ENCODE peak calls at places on chromosome 4, in seven cellular contexts. C is right cardiac atrium; Y is CD8-positive, alpha-beta memory T cell; F is effector memory CD4-positive, alpha-beta T cell; K is K562; P is Panc1; G is GM23248. T is an unnamed sample.

GRCh38 chr4:128871948-128872347 is 62.4 kb downstream of the JADE1 start:
- DNase-seq in C (no peak), Y (no peak), F (no peak), K (no peak), P (no peak), G (peak; percentile 85), T (no peak)

GRCh38 chr4:186240848-186241491 is 13.7 kb downstream of the KLKB1 start:
- DNase-seq in C (no peak), Y (no peak), F (no peak), K (no peak), P (no peak), G (no peak), T (no peak)

GRCh38 chr4:121408-122084 is 2.8 kb upstream of the ZNF718 start:
- DNase-seq in C (no peak), Y (peak; percentile 64), F (no peak), K (no peak), P (no peak), G (no peak), T (no peak)

GRCh38 chr4:56613101-56613862 is 67.8 kb downstream of the HOPX start:
- DNase-seq in C (no peak), Y (no peak), F (no peak), K (no peak), P (no peak), G (peak; percentile 46), T (no peak)

GRCh38 chr4:138406881-138407280 is 164.7 kb upstream of the SLC7A11 start:
- DNase-seq in C (no peak), Y (no peak), F (no peak), K (no peak), P (no peak), G (peak; percentile 30), T (peak; percentile 39)

GRCh38 chr4:3422808-3423297 is 18.9 kb upstream of the HGFAC start:
- DNase-seq in C (peak; percentile 38), Y (no peak), F (no peak), K (no peak), P (no peak), G (no peak), T (no peak)

GRCh38 chr4:174352405-174352804 is 68.7 kb downstream of the CEP44 start:
- DNase-seq in C (no peak), Y (no peak), F (no peak), K (no peak), P (no peak), G (no peak), T (no peak)

GRCh38 chr4:144666539-144667175 is 20.7 kb downstream of the HHIP start:
- DNase-seq in C (no peak), Y (no peak), F (no peak), K (no peak), P (no peak), G (peak; percentile 24), T (no peak)

GRCh38 chr4:19381068-19381467 is 870.6 kb upstream of the SLIT2 start:
- DNase-seq in C (no peak), Y (no peak), F (no peak), K (no peak), P (no peak), G (peak; percentile 80), T (no peak)

GRCh38 chr4:25863906-25864418 is 1.2 kb upstream of the SEL1L3 start:
- DNase-seq in C (no peak), Y (no peak), F (no peak), K (no peak), P (no peak), G (no peak), T (no peak)
- H3K4me3 ChIP-seq in C (no peak overlapping the region), Y (no peak overlapping the region), F (peak overlapping the region; percentile 71), K (no peak overlapping the region), P (no peak overlapping the region), G (no peak overlapping the region), T (no peak overlapping the region)

DNA sequence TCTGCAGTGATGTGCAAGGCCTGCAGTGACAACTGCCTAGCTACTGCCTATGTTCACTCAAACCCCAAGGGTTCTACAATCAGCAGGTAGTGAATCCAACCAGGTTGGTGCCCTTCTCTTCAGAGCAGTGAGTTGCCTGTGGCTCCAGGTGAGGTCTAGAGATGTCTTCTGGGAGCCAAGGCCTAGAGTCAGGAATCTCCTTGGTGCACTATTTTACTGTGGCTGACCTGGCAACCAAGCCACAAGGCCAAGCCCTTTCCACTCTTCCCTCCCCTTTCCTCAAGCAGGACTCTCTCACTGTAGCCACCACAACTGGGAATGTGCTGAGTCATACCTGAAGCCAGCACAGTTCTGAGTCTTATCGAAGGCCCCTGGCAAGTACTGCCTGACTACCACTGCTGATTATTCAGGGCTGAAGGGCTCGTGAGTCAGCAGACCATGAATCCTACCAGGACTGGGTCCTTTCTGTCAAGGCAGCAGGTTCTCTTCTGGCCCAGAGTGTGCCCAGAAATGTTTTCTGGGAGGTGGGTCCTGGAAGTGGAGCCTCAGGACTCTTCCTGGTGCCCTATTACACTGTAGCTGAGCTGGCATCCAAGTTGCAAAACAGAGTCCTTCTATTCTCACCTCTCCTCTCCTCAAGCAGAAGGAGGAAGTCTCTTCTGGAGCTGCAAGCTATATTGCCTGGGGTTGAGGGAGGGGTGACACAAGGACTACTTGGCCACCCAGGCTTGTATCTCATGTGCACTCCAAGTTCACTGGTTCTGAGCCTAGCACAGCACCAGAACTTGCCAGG is 111.6 kb downstream of the BTC start:
- DNase-seq in C (no peak), Y (no peak), F (no peak), K (peak; percentile 58), P (no peak), G (peak; percentile 94), T (no peak)
- H3K27ac ChIP-seq in C (no peak overlapping the region), Y (peak overlapping the region; percentile 15), F (no peak overlapping the region), K (peak overlapping the region; percentile 82), P (no peak overlapping the region), G (peak overlapping the region; percentile 39), T (no peak overlapping the region)

DNA sequence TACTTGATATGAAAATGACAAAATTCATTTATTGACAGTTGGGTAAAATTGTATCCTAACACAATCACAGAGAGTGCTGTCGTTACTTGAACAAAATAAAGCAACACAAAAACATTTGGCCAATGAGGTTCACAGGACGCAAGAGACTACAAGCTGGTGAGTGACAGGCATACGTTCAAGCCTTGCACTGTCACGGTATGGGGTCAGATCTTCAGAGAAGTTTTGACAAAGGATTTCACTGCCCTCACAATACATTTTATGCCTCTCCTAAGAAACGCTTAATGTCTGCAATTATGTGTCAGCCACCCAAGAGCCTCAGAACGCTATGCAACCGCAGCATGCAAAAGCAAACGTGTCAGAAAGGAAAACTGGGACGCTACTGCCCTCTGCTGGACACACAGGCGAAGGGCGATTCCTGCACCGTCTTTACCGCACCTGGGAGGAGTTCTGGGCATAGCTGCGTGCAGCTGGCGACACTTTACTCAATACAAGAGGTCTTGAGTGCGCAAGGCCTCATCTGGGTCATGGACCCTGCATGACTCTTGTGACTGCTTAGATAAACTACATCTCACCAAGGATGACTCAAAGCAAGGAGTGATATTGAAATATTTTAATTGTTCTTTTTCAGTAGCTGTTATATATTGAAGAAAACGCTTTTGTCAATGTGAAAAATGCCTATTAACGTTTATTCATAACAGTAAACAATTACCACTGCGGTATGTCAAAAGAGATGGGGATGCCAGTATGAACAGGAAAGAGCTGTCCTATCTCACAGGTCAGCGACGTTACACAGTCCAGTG is 147.7 kb upstream of the FRG1 start:
- DNase-seq in C (peak; percentile 79), Y (no peak), F (peak; percentile 2), K (peak; percentile 61), P (peak; percentile 55), G (peak; percentile 83), T (peak; percentile 40)
- H3K4me3 ChIP-seq in C (no peak overlapping the region), Y (no peak overlapping the region), F (no peak overlapping the region), K (no peak overlapping the region), P (no peak overlapping the region), G (no peak overlapping the region), T (no peak overlapping the region)

GRCh38 chr4:38576767-38577166 is 87.2 kb upstream of the KLF3 start:
- DNase-seq in C (no peak), Y (no peak), F (no peak), K (no peak), P (no peak), G (no peak), T (no peak)

GRCh38 chr4:38583102-38583501 is 80.9 kb upstream of the KLF3 start:
- DNase-seq in C (no peak), Y (peak; percentile 47), F (no peak), K (no peak), P (no peak), G (peak; percentile 36), T (no peak)

GRCh38 chr4:38577482-38577881 is 86.5 kb upstream of the KLF3 start:
- DNase-seq in C (no peak), Y (no peak), F (no peak), K (no peak), P (no peak), G (no peak), T (no peak)

GRCh38 chr4:38581708-38582107 is 82.3 kb upstream of the KLF3 start:
- DNase-seq in C (no peak), Y (no peak), F (no peak), K (no peak), P (no peak), G (no peak), T (no peak)

DNA sequence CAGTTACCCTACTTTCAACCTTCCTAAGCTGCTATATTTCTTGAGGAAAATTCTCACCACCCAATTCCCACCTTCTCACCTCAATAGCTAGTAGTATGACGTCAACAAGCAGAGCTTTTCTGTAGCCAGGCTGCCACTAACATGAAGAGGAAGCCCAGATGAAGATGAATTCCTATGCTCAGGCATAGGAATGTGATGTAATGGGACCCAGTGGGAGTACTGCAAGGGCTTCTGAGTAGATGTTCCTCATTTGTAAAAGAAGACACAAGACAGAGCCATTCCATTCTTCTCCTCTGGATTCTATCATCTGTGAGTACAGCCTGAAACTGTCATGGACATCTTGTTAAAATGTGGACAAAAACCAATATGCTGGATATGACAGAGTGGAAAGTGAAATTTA is 81.6 kb upstream of the KLF3 start:
- DNase-seq in C (no peak), Y (no peak), F (no peak), K (no peak), P (no peak), G (no peak), T (no peak)
- H3K27ac ChIP-seq in C (no peak overlapping the region), Y (no peak overlapping the region), F (no peak overlapping the region), K (no peak overlapping the region), P (no peak overlapping the region), G (no peak overlapping the region), T (no peak overlapping the region)

DNA sequence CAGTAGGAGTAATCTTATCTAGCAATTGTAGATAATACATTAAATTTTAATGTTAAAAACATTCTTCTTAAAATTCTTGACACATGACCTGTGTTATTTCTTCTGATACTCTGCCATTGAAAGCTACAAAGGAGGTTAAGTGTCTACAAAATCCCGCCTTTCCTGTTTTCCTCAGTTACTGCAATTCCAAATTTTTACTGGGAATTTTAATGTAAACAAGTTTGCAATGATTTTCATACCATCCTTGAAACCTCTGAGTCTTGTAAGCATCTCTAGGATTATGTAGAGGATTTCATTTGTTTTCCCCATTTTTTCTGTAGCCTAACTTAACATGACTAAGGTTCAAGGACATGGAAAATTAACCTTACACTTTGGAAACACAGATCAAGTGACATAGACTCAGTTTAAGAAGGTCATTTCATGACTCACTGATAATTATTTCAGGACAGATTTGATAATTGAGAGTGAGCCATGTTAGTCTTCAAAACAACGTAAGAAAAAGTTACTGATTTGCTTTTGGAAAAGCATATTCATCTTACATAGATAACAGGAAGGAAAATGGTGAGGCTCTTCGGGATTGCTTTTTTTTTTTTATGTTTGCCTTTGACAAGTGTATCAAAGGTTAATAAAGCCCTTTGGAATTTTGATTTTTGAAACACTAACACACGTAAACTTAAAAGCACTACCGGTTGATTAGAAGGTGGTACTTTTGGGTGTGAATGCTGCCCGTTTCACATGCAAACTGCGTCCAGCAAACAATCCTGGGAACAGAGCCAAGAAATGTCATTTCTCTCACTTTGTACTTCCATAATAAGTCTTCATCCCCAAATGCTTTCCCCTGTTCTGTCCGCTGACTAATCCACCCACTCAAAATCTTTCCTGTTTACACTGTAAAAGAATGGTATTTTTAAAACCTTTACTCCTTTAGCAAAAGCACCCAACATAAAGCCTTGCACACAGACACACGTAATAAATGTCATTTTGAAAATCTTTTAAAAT is 39.4 kb upstream of the PDLIM5 start:
- DNase-seq in C (no peak), Y (no peak), F (no peak), K (peak; percentile 13), P (no peak), G (peak; percentile 80), T (peak; percentile 34)
- H3K4me3 ChIP-seq in C (no peak overlapping the region), Y (no peak overlapping the region), F (no peak overlapping the region), K (no peak overlapping the region), P (no peak overlapping the region), G (peak overlapping the region; percentile 49), T (no peak overlapping the region)